ENCODE peak calls at places on chromosomes 1 and 21, in five cellular contexts. X is fibroblast of lung; W is activated CD4-positive, alpha-beta T cell treated with anti-CD3 and anti-CD28 coated beads, Interleukin-2, amount 10 ng/mL, durations not matched to agents 7 days and 5 days; A is RCC 7860; V is mesendoderm. B is an unnamed sample.

GRCh38 chr21:29301703-29302102 is 3.0 kb downstream of the BACH1 start:
- DNase-seq in X (no peak), W (no peak), A (no peak), V (no peak), B (no peak)

GRCh38 chr1:230145505-230145899 is 78.5 kb downstream of the GALNT2 start:
- DNase-seq in X (no peak), W (no peak), A (no peak), V (no peak), B (no peak)

GRCh38 chr1:37471345-37472231 is 2.8 kb upstream of the ZC3H12A start:
- DNase-seq in X (peak), W (no peak), A (peak), V (peak), B (peak)

GRCh38 chr1:88773540-88774150 is 89.6 kb downstream of the PKN2 start:
- DNase-seq in X (peak), W (no peak), A (peak), V (peak), B (no peak)

GRCh38 chr1:68801440-68801839 is 304.6 kb upstream of the DEPDC1 start:
- DNase-seq in X (no peak), W (no peak), A (no peak), V (no peak), B (no peak)

GRCh38 chr1:84796201-84796600 is 96.8 kb downstream of the LPAR3 start:
- DNase-seq in X (no peak), W (no peak), A (peak), V (no peak), B (no peak)

GRCh38 chr1:227449051-227449450 is 114.3 kb upstream of the ZNF678 start:
- DNase-seq in X (peak), W (peak), A (peak), V (peak), B (no peak)

GRCh38 chr1:58524353-58524945 is 22.1 kb downstream of the OMA1 start:
- DNase-seq in X (peak), W (no peak), A (no peak), V (no peak), B (no peak)

GRCh38 chr1:7639435-7640131 is 131.5 kb upstream of the VAMP3 start:
- DNase-seq in X (no peak), W (no peak), A (no peak), V (no peak), B (no peak)

GRCh38 chr1:18866314-18866713 is 6.9 kb upstream of the TAS1R2 start:
- DNase-seq in X (no peak), W (no peak), A (no peak), V (no peak), B (no peak)

GRCh38 chr1:205925730-205926129 is 17.5 kb downstream of the SLC26A9 start:
- DNase-seq in X (peak), W (no peak), A (peak), V (no peak), B (no peak)

GRCh38 chr21:36773111-36773510 is 74.2 kb downstream of the SIM2 start:
- DNase-seq in X (peak), W (no peak), A (peak), V (no peak), B (peak)

GRCh38 chr21:33273044-33273443 is 6.9 kb downstream of the IL10RB start:
- DNase-seq in X (no peak), W (no peak), A (no peak), V (no peak), B (no peak)

GRCh38 chr21:34177919-34178567 is 104.7 kb downstream of the MRPS6 start:
- DNase-seq in X (no peak), W (no peak), A (no peak), V (no peak), B (no peak)

GRCh38 chr1:69403911-69404310 is 163.8 kb upstream of the LRRC7 start:
- DNase-seq in X (no peak), W (no peak), A (no peak), V (no peak), B (no peak)

GRCh38 chr1:58573705-58574591 is 3.1 kb downstream of the TACSTD2 start:
- DNase-seq in X (no peak), W (peak), A (peak), V (no peak), B (no peak)

GRCh38 chr1:160781914-160782689 is 13.9 kb upstream of the LY9 start:
- DNase-seq in X (no peak), W (peak), A (no peak), V (no peak), B (no peak)

GRCh38 chr1:226690460-226690982 is 48.6 kb downstream of the ITPKB start:
- DNase-seq in X (no peak), W (peak), A (no peak), V (no peak), B (no peak)

GRCh38 chr1:36934061-36934460 is 100.3 kb downstream of the GRIK3 start:
- DNase-seq in X (no peak), W (no peak), A (no peak), V (no peak), B (no peak)

GRCh38 chr21:15754640-15755039 is 24.9 kb downstream of the USP25 start:
- DNase-seq in X (peak), W (no peak), A (peak), V (no peak), B (no peak)

GRCh38 chr1:1170891-1171550 is 2.7 kb upstream of the TTLL10 start:
- DNase-seq in X (no peak), W (no peak), A (no peak), V (no peak), B (no peak)

GRCh38 chr1:26799479-26800133 is 11.9 kb downstream of the PIGV start:
- DNase-seq in X (peak), W (no peak), A (peak), V (peak), B (peak)

GRCh38 chr1:214474467-214474866 is 76.9 kb downstream of the PTPN14 start:
- DNase-seq in X (no peak), W (no peak), A (no peak), V (no peak), B (no peak)

GRCh38 chr1:54188291-54188690 is 11.5 kb downstream of the CYB5RL start:
- DNase-seq in X (no peak), W (no peak), A (no peak), V (no peak), B (no peak)